ENCODE peak calls at places on chromosomes 3 and 15, in four cellular contexts. Y is SJSA1, V is neural progenitor cell, F is body of pancreas. K is an unnamed sample.

GRCh38 chr15:34818531-34818930 is 23.2 kb upstream of the ACTC1 start:
- DNase-seq in F (no peak), Y (no peak), V (no peak), K (no peak)

GRCh38 chr3:96900600-96900999 is 86.2 kb downstream of the EPHA6 start:
- DNase-seq in F (no peak), Y (no peak), V (no peak), K (no peak)

GRCh38 chr3:59555593-59556315 is 505.9 kb upstream of the CFAP20DC start:
- DNase-seq in V (no peak), F (no peak), Y (no peak), K (no peak)

GRCh38 chr3:154758109-154758868 is 321.8 kb upstream of the MME start:
- DNase-seq in V (no peak), Y (no peak), F (no peak), K (no peak)

GRCh38 chr3:78235841-78236240 is 1195.9 kb downstream of the ROBO2 start:
- DNase-seq in F (no peak), Y (no peak), V (no peak), K (no peak)

GRCh38 chr15:67072951-67073350 is 7.5 kb downstream of the SMAD3 start:
- DNase-seq in F (no peak), Y (no peak), V (no peak), K (no peak)

GRCh38 chr3:126197343-126197742 is 17.0 kb upstream of the ALDH1L1 start:
- DNase-seq in F (peak; percentile 58), Y (no peak), V (no peak), K (no peak)

GRCh38 chr3:105232536-105232935 is 134.2 kb upstream of the ALCAM start:
- DNase-seq in Y (no peak), F (no peak), V (no peak), K (no peak)

GRCh38 chr3:111808439-111808838 is 50.6 kb upstream of the PHLDB2 start:
- DNase-seq in Y (no peak), F (no peak), V (no peak), K (no peak)

GRCh38 chr3:77147836-77148578 is 108.1 kb downstream of the ROBO2 start:
- DNase-seq in F (no peak), V (no peak), Y (no peak), K (no peak)

GRCh38 chr15:94734460-94734859 is 503.1 kb downstream of the MCTP2 start:
- DNase-seq in V (no peak), Y (no peak), F (no peak), K (no peak)

GRCh38 chr15:31499953-31500808 is 173.5 kb downstream of the KLF13 start:
- DNase-seq in Y (no peak), V (peak; percentile 29), F (no peak), K (no peak)

GRCh38 chr3:65151660-65152059 is 463.9 kb upstream of the ADAMTS9 start:
- DNase-seq in Y (no peak), V (no peak), F (no peak), K (no peak)

GRCh38 chr3:124620600-124621063 is 109.6 kb upstream of the UMPS start:
- DNase-seq in Y (no peak), V (no peak), F (peak; percentile 72), K (no peak)

GRCh38 chr3:15038306-15038705 is 26.8 kb downstream of the MRPS25 start:
- DNase-seq in F (no peak), Y (no peak), V (peak; percentile 44), K (no peak)

GRCh38 chr3:151219056-151219455 is 16.0 kb upstream of the GPR171 start:
- DNase-seq in Y (no peak), F (no peak), V (no peak), K (no peak)

GRCh38 chr3:129501630-129502029 is 26.8 kb upstream of the RHO start:
- DNase-seq in Y (no peak), V (no peak), F (no peak), K (no peak)

GRCh38 chr15:91496754-91497691 is 356.5 kb upstream of the SLCO3A1 start:
- DNase-seq in V (no peak), Y (no peak), F (peak; percentile 15), K (no peak)

DNA sequence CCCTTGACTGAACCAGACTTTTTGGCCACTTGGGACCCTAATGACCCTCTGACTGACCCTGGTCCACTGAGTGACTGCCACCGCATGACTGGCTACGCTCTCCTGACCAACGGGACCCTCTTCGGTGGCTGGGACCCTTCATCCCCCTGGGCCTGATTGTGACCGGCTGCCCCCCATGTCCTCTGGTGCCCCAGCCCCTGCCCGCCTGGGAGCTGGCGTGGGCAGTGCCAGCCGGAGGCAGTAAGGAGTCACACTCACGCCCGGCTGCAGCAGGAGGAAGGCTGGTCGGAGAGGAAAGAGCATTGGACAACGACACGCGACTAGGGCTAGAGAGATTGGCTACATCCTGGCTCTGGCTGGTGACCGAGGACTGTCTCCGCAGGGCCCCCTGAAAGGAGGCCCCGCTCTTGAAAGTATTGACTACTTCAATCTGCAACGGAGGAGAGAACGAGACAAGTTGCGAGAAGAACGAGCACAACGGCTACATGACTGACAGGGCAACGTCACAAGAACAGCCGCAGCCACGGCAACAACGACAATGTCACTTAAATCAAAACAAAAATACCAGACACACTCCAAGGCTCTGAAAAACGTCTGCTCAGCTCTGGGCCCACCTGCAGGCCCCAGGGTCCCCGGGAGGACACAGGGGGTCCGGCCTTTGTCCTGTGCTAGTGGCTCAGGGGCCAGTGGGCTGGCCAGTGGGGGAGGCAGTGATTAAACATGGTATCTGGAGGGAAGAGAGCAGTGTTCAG is 15.1 kb upstream of the SEC13 start:
- DNase-seq in Y (no peak), V (no peak), F (no peak), K (no peak)
- H3K27ac ChIP-seq in Y (no peak overlapping the region), V (no peak overlapping the region), F (no peak overlapping the region), K (no peak overlapping the region)

GRCh38 chr15:74399100-74399499 is 31.7 kb upstream of the CYP11A1 start:
- DNase-seq in F (no peak), V (no peak), Y (no peak), K (no peak)
- H3K27ac ChIP-seq in F (no peak overlapping the region), V (no peak overlapping the region), Y (no peak overlapping the region), K (no peak overlapping the region)

GRCh38 chr15:98914626-98915025 is 93.0 kb downstream of the PGPEP1L start:
- DNase-seq in Y (peak; percentile 90), V (no peak), F (no peak), K (peak; percentile 84)
- H3K27ac ChIP-seq in Y (peak overlapping the region; percentile 21), V (no peak overlapping the region), F (peak overlapping the region; percentile 57), K (peak overlapping the region; percentile 86)

GRCh38 chr3:189936210-189936609 is 184.5 kb downstream of the P3H2 start:
- DNase-seq in F (no peak), V (no peak), Y (no peak), K (no peak)
- H3K27ac ChIP-seq in F (no peak overlapping the region), V (no peak overlapping the region), Y (peak overlapping the region; percentile 75), K (no peak overlapping the region)

K was measured in AG04450.